ENCODE peak calls at places on chromosomes 1 and 21, in seven cellular contexts. One of them, this sample, is unnamed.

GRCh38 chr1:180981596-180982387 is 40.9 kb downstream of the STX6 start:
- DNase-seq in T-helper 1 cell: no peak
- DNase-seq in AG10803: no peak
- DNase-seq in IMR-90: no peak
- DNase-seq in AG09319: no peak
- DNase-seq in progenitor cell of endocrine pancreas: no peak
- DNase-seq in bronchial epithelial cell: no peak
- DNase-seq in this sample: no peak

GRCh38 chr1:201750934-201751333 is 78.0 kb upstream of the IPO9 start:
- DNase-seq in T-helper 1 cell: no peak
- DNase-seq in AG10803: peak; percentile 68
- DNase-seq in IMR-90: peak; percentile 84
- DNase-seq in AG09319: no peak
- DNase-seq in progenitor cell of endocrine pancreas: no peak
- DNase-seq in bronchial epithelial cell: peak; percentile 51
- DNase-seq in this sample: no peak

GRCh38 chr1:16146888-16147614 is 8.8 kb downstream of the EPHA2 start:
- DNase-seq in T-helper 1 cell: no peak
- DNase-seq in AG10803: peak; percentile 58
- DNase-seq in IMR-90: peak; percentile 65
- DNase-seq in AG09319: no peak
- DNase-seq in progenitor cell of endocrine pancreas: no peak
- DNase-seq in bronchial epithelial cell: no peak
- DNase-seq in this sample: peak; percentile 68

GRCh38 chr1:75330633-75331032 is 196.4 kb downstream of the LHX8 start:
- DNase-seq in T-helper 1 cell: no peak
- DNase-seq in AG10803: no peak
- DNase-seq in IMR-90: no peak
- DNase-seq in AG09319: no peak
- DNase-seq in progenitor cell of endocrine pancreas: no peak
- DNase-seq in bronchial epithelial cell: no peak
- DNase-seq in this sample: no peak

GRCh38 chr21:41167348-41168342 is at the start of gene BACE2:
- DNase-seq in T-helper 1 cell: peak; percentile 8
- DNase-seq in AG10803: peak; percentile 79
- DNase-seq in IMR-90: peak; percentile 68
- DNase-seq in AG09319: peak; percentile 52
- DNase-seq in progenitor cell of endocrine pancreas: peak; percentile 68
- DNase-seq in bronchial epithelial cell: peak; percentile 44
- DNase-seq in this sample: peak; percentile 74

GRCh38 chr1:234309598-234310459 is 63.4 kb upstream of the COA6 start:
- DNase-seq in T-helper 1 cell: peak; percentile 52
- DNase-seq in AG10803: peak; percentile 45
- DNase-seq in IMR-90: peak; percentile 46
- DNase-seq in AG09319: peak; percentile 7
- DNase-seq in progenitor cell of endocrine pancreas: peak; percentile 51
- DNase-seq in bronchial epithelial cell: peak; percentile 65
- DNase-seq in this sample: peak; percentile 95

GRCh38 chr21:46152939-46153258 is 2.5 kb downstream of the FTCD start:
- DNase-seq in T-helper 1 cell: no peak
- DNase-seq in AG10803: no peak
- DNase-seq in IMR-90: no peak
- DNase-seq in AG09319: no peak
- DNase-seq in progenitor cell of endocrine pancreas: no peak
- DNase-seq in bronchial epithelial cell: no peak
- DNase-seq in this sample: no peak

GRCh38 chr1:58392083-58392482 is 154.4 kb downstream of the OMA1 start:
- DNase-seq in T-helper 1 cell: no peak
- DNase-seq in AG10803: no peak
- DNase-seq in IMR-90: no peak
- DNase-seq in AG09319: no peak
- DNase-seq in progenitor cell of endocrine pancreas: no peak
- DNase-seq in bronchial epithelial cell: no peak
- DNase-seq in this sample: no peak

GRCh38 chr1:25867210-25867991 is 8.1 kb downstream of the PAQR7 start:
- DNase-seq in T-helper 1 cell: no peak
- DNase-seq in AG10803: no peak
- DNase-seq in IMR-90: no peak
- DNase-seq in AG09319: no peak
- DNase-seq in progenitor cell of endocrine pancreas: no peak
- DNase-seq in bronchial epithelial cell: no peak
- DNase-seq in this sample: no peak

GRCh38 chr1:224472806-224473205 is 38.2 kb upstream of the WDR26 start:
- DNase-seq in T-helper 1 cell: no peak
- DNase-seq in AG10803: no peak
- DNase-seq in IMR-90: no peak
- DNase-seq in AG09319: no peak
- DNase-seq in progenitor cell of endocrine pancreas: no peak
- DNase-seq in bronchial epithelial cell: no peak
- DNase-seq in this sample: no peak

GRCh38 chr1:36352141-36352909 is 28.9 kb upstream of the EVA1B start:
- DNase-seq in T-helper 1 cell: no peak
- DNase-seq in AG10803: peak; percentile 60
- DNase-seq in IMR-90: peak; percentile 42
- DNase-seq in AG09319: no peak
- DNase-seq in progenitor cell of endocrine pancreas: no peak
- DNase-seq in bronchial epithelial cell: no peak
- DNase-seq in this sample: peak; percentile 35

GRCh38 chr1:85371021-85371420 is 93.9 kb downstream of the DDAH1 start:
- DNase-seq in T-helper 1 cell: no peak
- DNase-seq in AG10803: no peak
- DNase-seq in IMR-90: no peak
- DNase-seq in AG09319: no peak
- DNase-seq in progenitor cell of endocrine pancreas: no peak
- DNase-seq in bronchial epithelial cell: no peak
- DNase-seq in this sample: peak; percentile 33

GRCh38 chr1:110262846-110263631 is 52.9 kb downstream of the KCNC4 start:
- DNase-seq in T-helper 1 cell: no peak
- DNase-seq in AG10803: no peak
- DNase-seq in IMR-90: no peak
- DNase-seq in AG09319: no peak
- DNase-seq in progenitor cell of endocrine pancreas: no peak
- DNase-seq in bronchial epithelial cell: no peak
- DNase-seq in this sample: no peak

GRCh38 chr1:100457683-100458082 is 80.3 kb upstream of the GPR88 start:
- DNase-seq in T-helper 1 cell: no peak
- DNase-seq in AG10803: no peak
- DNase-seq in IMR-90: no peak
- DNase-seq in AG09319: no peak
- DNase-seq in progenitor cell of endocrine pancreas: no peak
- DNase-seq in bronchial epithelial cell: no peak
- DNase-seq in this sample: no peak

GRCh38 chr1:53949023-53949611 is 3.0 kb downstream of the LRRC42 start:
- DNase-seq in T-helper 1 cell: no peak
- DNase-seq in AG10803: peak; percentile 40
- DNase-seq in IMR-90: peak; percentile 51
- DNase-seq in AG09319: no peak
- DNase-seq in progenitor cell of endocrine pancreas: no peak
- DNase-seq in bronchial epithelial cell: peak; percentile 34
- DNase-seq in this sample: peak; percentile 72

GRCh38 chr1:2587860-2588571 is 1.4 kb downstream of the PRXL2B start:
- DNase-seq in T-helper 1 cell: no peak
- DNase-seq in AG10803: no peak
- DNase-seq in IMR-90: no peak
- DNase-seq in AG09319: no peak
- DNase-seq in progenitor cell of endocrine pancreas: no peak
- DNase-seq in bronchial epithelial cell: no peak
- DNase-seq in this sample: no peak

GRCh38 chr1:93681095-93681548 is 515 bp downstream of the BCAR3 start:
- DNase-seq in T-helper 1 cell: no peak
- DNase-seq in AG10803: no peak
- DNase-seq in IMR-90: peak; percentile 19
- DNase-seq in AG09319: no peak
- DNase-seq in progenitor cell of endocrine pancreas: no peak
- DNase-seq in bronchial epithelial cell: no peak
- DNase-seq in this sample: peak; percentile 43

GRCh38 chr1:223109581-223110026 is 33.4 kb downstream of the TLR5 start:
- DNase-seq in T-helper 1 cell: no peak
- DNase-seq in AG10803: no peak
- DNase-seq in IMR-90: no peak
- DNase-seq in AG09319: no peak
- DNase-seq in progenitor cell of endocrine pancreas: no peak
- DNase-seq in bronchial epithelial cell: peak; percentile 35
- DNase-seq in this sample: no peak

GRCh38 chr1:248853023-248853422 is 5.9 kb downstream of the ZNF692 start:
- DNase-seq in T-helper 1 cell: no peak
- DNase-seq in AG10803: peak; percentile 88
- DNase-seq in IMR-90: peak; percentile 80
- DNase-seq in AG09319: no peak
- DNase-seq in progenitor cell of endocrine pancreas: no peak
- DNase-seq in bronchial epithelial cell: no peak
- DNase-seq in this sample: no peak

GRCh38 chr21:41435728-41436127 is 9.7 kb downstream of the MX1 start:
- DNase-seq in T-helper 1 cell: no peak
- DNase-seq in AG10803: no peak
- DNase-seq in IMR-90: no peak
- DNase-seq in AG09319: no peak
- DNase-seq in progenitor cell of endocrine pancreas: no peak
- DNase-seq in bronchial epithelial cell: no peak
- DNase-seq in this sample: no peak

GRCh38 chr1:76278711-76279386 is 204.3 kb downstream of the ST6GALNAC3 start:
- DNase-seq in T-helper 1 cell: no peak
- DNase-seq in AG10803: no peak
- DNase-seq in IMR-90: no peak
- DNase-seq in AG09319: no peak
- DNase-seq in progenitor cell of endocrine pancreas: no peak
- DNase-seq in bronchial epithelial cell: no peak
- DNase-seq in this sample: no peak

GRCh38 chr1:61524206-61524605 is 200.7 kb downstream of the TM2D1 start:
- DNase-seq in T-helper 1 cell: no peak
- DNase-seq in AG10803: no peak
- DNase-seq in IMR-90: no peak
- DNase-seq in AG09319: peak; percentile 12
- DNase-seq in progenitor cell of endocrine pancreas: no peak
- DNase-seq in bronchial epithelial cell: no peak
- DNase-seq in this sample: no peak

GRCh38 chr1:225712391-225712790 is 59.5 kb upstream of the ENAH start:
- DNase-seq in T-helper 1 cell: no peak
- DNase-seq in AG10803: peak; percentile 62
- DNase-seq in IMR-90: no peak
- DNase-seq in AG09319: no peak
- DNase-seq in progenitor cell of endocrine pancreas: no peak
- DNase-seq in bronchial epithelial cell: no peak
- DNase-seq in this sample: no peak

GRCh38 chr1:239802275-239802674 is 289.4 kb upstream of the FMN2 start:
- DNase-seq in T-helper 1 cell: no peak
- DNase-seq in AG10803: no peak
- DNase-seq in IMR-90: no peak
- DNase-seq in AG09319: no peak
- DNase-seq in progenitor cell of endocrine pancreas: no peak
- DNase-seq in bronchial epithelial cell: no peak
- DNase-seq in this sample: peak; percentile 24

GRCh38 chr1:110554871-110555801 is 36.2 kb upstream of the KCNA10 start:
- DNase-seq in T-helper 1 cell: peak; percentile 41
- DNase-seq in AG10803: peak; percentile 12
- DNase-seq in IMR-90: peak; percentile 1
- DNase-seq in AG09319: no peak
- DNase-seq in progenitor cell of endocrine pancreas: peak; percentile 58
- DNase-seq in bronchial epithelial cell: no peak
- DNase-seq in this sample: no peak

GRCh38 chr1:23957096-23957495 is 2.5 kb upstream of the PNRC2 start:
- DNase-seq in T-helper 1 cell: no peak
- DNase-seq in AG10803: no peak
- DNase-seq in IMR-90: no peak
- DNase-seq in AG09319: no peak
- DNase-seq in progenitor cell of endocrine pancreas: no peak
- DNase-seq in bronchial epithelial cell: peak; percentile 58
- DNase-seq in this sample: peak; percentile 86

GRCh38 chr1:111904478-111905218 is 84.8 kb downstream of the KCND3 start:
- DNase-seq in T-helper 1 cell: no peak
- DNase-seq in AG10803: peak; percentile 8
- DNase-seq in IMR-90: peak; percentile 2
- DNase-seq in AG09319: no peak
- DNase-seq in progenitor cell of endocrine pancreas: no peak
- DNase-seq in bronchial epithelial cell: peak; percentile 58
- DNase-seq in this sample: no peak

GRCh38 chr1:60835649-60836048 is 246.7 kb upstream of the NFIA start:
- DNase-seq in T-helper 1 cell: no peak
- DNase-seq in AG10803: no peak
- DNase-seq in IMR-90: no peak
- DNase-seq in AG09319: no peak
- DNase-seq in progenitor cell of endocrine pancreas: no peak
- DNase-seq in bronchial epithelial cell: peak; percentile 94
- DNase-seq in this sample: no peak

GRCh38 chr21:16280731-16281130 is 550.9 kb downstream of the USP25 start:
- DNase-seq in T-helper 1 cell: no peak
- DNase-seq in AG10803: no peak
- DNase-seq in IMR-90: no peak
- DNase-seq in AG09319: no peak
- DNase-seq in progenitor cell of endocrine pancreas: no peak
- DNase-seq in bronchial epithelial cell: no peak
- DNase-seq in this sample: no peak

GRCh38 chr1:113870778-113871177 is 734 bp downstream of the PTPN22 start:
- DNase-seq in T-helper 1 cell: no peak
- DNase-seq in AG10803: no peak
- DNase-seq in IMR-90: no peak
- DNase-seq in AG09319: no peak
- DNase-seq in progenitor cell of endocrine pancreas: no peak
- DNase-seq in bronchial epithelial cell: no peak
- DNase-seq in this sample: no peak

GRCh38 chr1:66214901-66215300 is 319.1 kb upstream of the SGIP1 start:
- DNase-seq in T-helper 1 cell: peak; percentile 3
- DNase-seq in AG10803: peak; percentile 13
- DNase-seq in IMR-90: peak; percentile 19
- DNase-seq in AG09319: no peak
- DNase-seq in progenitor cell of endocrine pancreas: no peak
- DNase-seq in bronchial epithelial cell: no peak
- DNase-seq in this sample: no peak

GRCh38 chr1:23477359-23478144 is 6.4 kb downstream of the ASAP3 start:
- DNase-seq in T-helper 1 cell: no peak
- DNase-seq in AG10803: no peak
- DNase-seq in IMR-90: no peak
- DNase-seq in AG09319: no peak
- DNase-seq in progenitor cell of endocrine pancreas: no peak
- DNase-seq in bronchial epithelial cell: peak; percentile 63
- DNase-seq in this sample: peak; percentile 95

GRCh38 chr1:1683104-1683905 is 9.3 kb downstream of the SLC35E2B start:
- DNase-seq in T-helper 1 cell: no peak
- DNase-seq in AG10803: no peak
- DNase-seq in IMR-90: no peak
- DNase-seq in AG09319: no peak
- DNase-seq in progenitor cell of endocrine pancreas: no peak
- DNase-seq in bronchial epithelial cell: no peak
- DNase-seq in this sample: no peak